ENCODE peak calls at places on chromosomes 3 and 15, in six cellular contexts. D is NCI-H1105 treated with DMSO at 0.1 percent for 48 hours; L is NCI-H69; E is activated CD4-positive, alpha-beta T cell treated with anti-CD3 and anti-CD28 coated beads, Interleukin-2, amount 10 ng/mL, durations not matched to agents 7 days and 5 days; F is adrenal gland; G is B cell. J is an unnamed sample.

GRCh38 chr15:63601727-63602185 is 4.6 kb downstream of the FBXL22 start:
- DNase-seq in D (peak), L (peak), F (no peak), E (no peak), G (no peak), J (no peak)

GRCh38 chr3:58693929-58694850 is 27.6 kb upstream of the FAM3D start:
- DNase-seq in F (no peak), D (no peak), G (no peak), E (no peak), L (no peak), J (no peak)

GRCh38 chr3:129015388-129016105 is 14.4 kb downstream of the EFCC1 start:
- DNase-seq in D (no peak), L (no peak), E (peak), F (no peak), G (no peak), J (no peak)

GRCh38 chr3:112333002-112333385 is at the start of gene CD200:
- DNase-seq in G (no peak), F (peak), D (peak), L (peak), E (peak), J (no peak)

GRCh38 chr3:192727032-192727847 is at the start of gene FGF12:
- DNase-seq in F (peak), G (no peak), E (no peak), D (peak), L (peak), J (no peak)

GRCh38 chr3:28212681-28213080 is 28.7 kb upstream of the CMC1 start:
- DNase-seq in D (no peak), E (no peak), F (no peak), G (no peak), L (no peak), J (no peak)

GRCh38 chr15:59222106-59222505 is 15.5 kb downstream of the LDHAL6B start:
- DNase-seq in E (no peak), D (no peak), G (no peak), F (no peak), L (no peak), J (no peak)

GRCh38 chr15:43370310-43370974 is 401 bp downstream of the ZSCAN29 start:
- DNase-seq in F (no peak), E (no peak), D (no peak), G (no peak), L (peak), J (no peak)

GRCh38 chr3:121481116-121481895 is 64.5 kb downstream of the POLQ start:
- DNase-seq in G (no peak), D (peak), E (no peak), F (no peak), L (peak), J (no peak)

GRCh38 chr3:45993421-45994027 is 2.1 kb downstream of the FYCO1 start:
- DNase-seq in E (peak), F (no peak), G (no peak), L (peak), D (no peak), J (no peak)

GRCh38 chr3:50255251-50255615 is 13.7 kb upstream of the SEMA3B start:
- DNase-seq in G (no peak), L (peak), F (no peak), E (no peak), D (peak), J (no peak)

GRCh38 chr3:158802399-158803023 is 657 bp downstream of the MFSD1 start:
- DNase-seq in F (no peak), G (peak), D (no peak), L (peak), E (peak), J (peak)

GRCh38 chr3:30353711-30354467 is 252.5 kb upstream of the TGFBR2 start:
- DNase-seq in F (no peak), D (no peak), L (peak), E (peak), G (peak), J (no peak)

GRCh38 chr3:140447991-140448390 is 229.9 kb upstream of the TRIM42 start:
- DNase-seq in D (no peak), F (no peak), G (no peak), E (no peak), L (no peak), J (no peak)

GRCh38 chr3:35651888-35652287 is 12.6 kb downstream of the ARPP21 start:
- DNase-seq in F (no peak), G (no peak), D (no peak), L (no peak), E (no peak), J (no peak)

GRCh38 chr3:71132995-71133730 is 450.4 kb downstream of the FOXP1 start:
- DNase-seq in L (peak), D (peak), E (no peak), G (no peak), F (no peak), J (no peak)

GRCh38 chr3:172303941-172304558 is 144.2 kb downstream of the GHSR start:
- DNase-seq in E (no peak), F (no peak), G (no peak), L (peak), D (no peak), J (no peak)

GRCh38 chr3:106421928-106422327 is 553.1 kb upstream of the CBLB start:
- DNase-seq in F (no peak), G (no peak), E (no peak), L (no peak), D (no peak), J (no peak)

GRCh38 chr3:112128843-112129727 is 4.0 kb downstream of the GCSAM start:
- DNase-seq in E (peak), L (no peak), D (no peak), G (peak), F (no peak), J (no peak)

GRCh38 chr3:98733778-98734281 is 29.3 kb upstream of the ST3GAL6 start:
- DNase-seq in L (no peak), D (peak), F (no peak), G (no peak), E (no peak), J (no peak)

GRCh38 chr3:159852256-159852655 is 136.4 kb upstream of the IL12A start:
- DNase-seq in E (no peak), D (no peak), F (no peak), G (no peak), L (peak), J (no peak)

GRCh38 chr3:169454060-169454317 is 209.5 kb downstream of the MECOM start:
- DNase-seq in E (no peak), L (no peak), G (no peak), F (no peak), D (no peak), J (no peak)

GRCh38 chr3:124599147-124599765 is 131.0 kb upstream of the UMPS start:
- DNase-seq in G (no peak), F (no peak), L (peak), D (no peak), E (no peak), J (no peak)

GRCh38 chr3:195208183-195208582 is 62.8 kb downstream of the XXYLT1 start:
- DNase-seq in G (no peak), D (no peak), L (no peak), E (no peak), F (no peak), J (no peak)

GRCh38 chr3:140455476-140455875 is 222.4 kb upstream of the TRIM42 start:
- DNase-seq in E (no peak), D (no peak), G (no peak), L (peak), F (no peak), J (no peak)

GRCh38 chr3:60756231-60756630 is 495.0 kb downstream of the FHIT start:
- DNase-seq in F (no peak), D (no peak), E (no peak), G (no peak), L (no peak), J (no peak)

GRCh38 chr3:129429597-129429996 is 1.2 kb upstream of the EFCAB12 start:
- DNase-seq in G (no peak), E (no peak), L (peak), F (no peak), D (no peak), J (no peak)

GRCh38 chr3:153829596-153830170 is 291.5 kb upstream of the ARHGEF26 start:
- DNase-seq in L (no peak), F (no peak), G (no peak), E (no peak), D (no peak), J (no peak)

GRCh38 chr3:45204136-45204535 is 22.0 kb downstream of the TMEM158 start:
- DNase-seq in F (no peak), L (no peak), D (no peak), G (no peak), E (no peak), J (no peak)

GRCh38 chr3:137992592-137992991 is 17.4 kb upstream of the CLDN18 start:
- DNase-seq in E (no peak), F (no peak), D (no peak), L (no peak), G (no peak), J (no peak)

GRCh38 chr3:159626598-159626997 is 362.0 kb upstream of the IL12A start:
- DNase-seq in F (no peak), E (no peak), L (no peak), D (no peak), G (no peak), J (no peak)

GRCh38 chr3:126133606-126134005 is 46.8 kb downstream of the ALDH1L1 start:
- DNase-seq in E (no peak), L (no peak), D (no peak), G (no peak), F (peak), J (peak)

GRCh38 chr3:72678892-72679291 is 169.4 kb downstream of the SHQ1 start:
- DNase-seq in D (no peak), E (no peak), G (no peak), F (no peak), L (no peak), J (no peak)

J was measured in gastrocnemius medialis.